ENCODE peak calls at places on chromosome 18, in four cellular contexts. One of them, this sample, is unnamed.

GRCh38 chr18:45962461-45962860 is 4.7 kb downstream of the EPG5 start:
- DNase-seq in T-cell: peak
- DNase-seq in sciatic nerve: no peak
- DNase-seq in colonic mucosa: no peak
- DNase-seq in this sample: no peak

GRCh38 chr18:9100796-9101195 is 1.7 kb upstream of the NDUFV2 start:
- DNase-seq in colonic mucosa: no peak
- DNase-seq in T-cell: no peak
- DNase-seq in sciatic nerve: no peak
- DNase-seq in this sample: no peak

GRCh38 chr18:75818336-75818735 is 390.8 kb upstream of the SMIM21 start:
- DNase-seq in colonic mucosa: no peak
- DNase-seq in T-cell: no peak
- DNase-seq in sciatic nerve: no peak
- DNase-seq in this sample: no peak

GRCh38 chr18:39007523-39007922 is 1441.9 kb upstream of the CELF4 start:
- DNase-seq in T-cell: no peak
- DNase-seq in colonic mucosa: no peak
- DNase-seq in sciatic nerve: no peak
- DNase-seq in this sample: no peak

GRCh38 chr18:79527656-79528055 is 131.9 kb downstream of the NFATC1 start:
- DNase-seq in T-cell: no peak
- DNase-seq in colonic mucosa: no peak
- DNase-seq in sciatic nerve: peak
- DNase-seq in this sample: no peak

GRCh38 chr18:32777049-32777448 is 4.2 kb upstream of the KLHL14 start:
- DNase-seq in sciatic nerve: no peak
- DNase-seq in T-cell: no peak
- DNase-seq in colonic mucosa: no peak
- DNase-seq in this sample: no peak

GRCh38 chr18:48838921-48839818 is 111.6 kb downstream of the SMAD7 start:
- DNase-seq in sciatic nerve: no peak
- DNase-seq in T-cell: no peak
- DNase-seq in colonic mucosa: no peak
- DNase-seq in this sample: no peak

GRCh38 chr18:335741-336140 is 67.9 kb upstream of the THOC1 start:
- DNase-seq in T-cell: no peak
- DNase-seq in colonic mucosa: no peak
- DNase-seq in sciatic nerve: no peak
- DNase-seq in this sample: no peak

GRCh38 chr18:48941672-48942071 is 9.1 kb downstream of the SMAD7 start:
- DNase-seq in sciatic nerve: no peak
- DNase-seq in colonic mucosa: no peak
- DNase-seq in T-cell: no peak
- DNase-seq in this sample: no peak

GRCh38 chr18:44594779-44595467 is 85.8 kb upstream of the SETBP1 start:
- DNase-seq in T-cell: no peak
- DNase-seq in sciatic nerve: no peak
- DNase-seq in colonic mucosa: no peak
- DNase-seq in this sample: no peak

GRCh38 chr18:28178720-28179119 is 1.8 kb upstream of the CDH2 start:
- DNase-seq in T-cell: no peak
- DNase-seq in colonic mucosa: no peak
- DNase-seq in sciatic nerve: no peak
- DNase-seq in this sample: no peak

GRCh38 chr18:63741769-63742168 is 33.4 kb upstream of the SERPINB7 start:
- DNase-seq in sciatic nerve: no peak
- DNase-seq in T-cell: no peak
- DNase-seq in colonic mucosa: no peak
- DNase-seq in this sample: no peak

GRCh38 chr18:1657888-1658287 is 753.2 kb downstream of the ADCYAP1 start:
- DNase-seq in colonic mucosa: no peak
- DNase-seq in sciatic nerve: no peak
- DNase-seq in T-cell: no peak
- DNase-seq in this sample: no peak

GRCh38 chr18:72427721-72428120 is 116.4 kb downstream of the CBLN2 start:
- DNase-seq in T-cell: no peak
- DNase-seq in sciatic nerve: no peak
- DNase-seq in colonic mucosa: no peak
- DNase-seq in this sample: no peak

GRCh38 chr18:10027031-10027430 is 113.2 kb downstream of the VAPA start:
- DNase-seq in sciatic nerve: no peak
- DNase-seq in T-cell: no peak
- DNase-seq in colonic mucosa: no peak
- DNase-seq in this sample: no peak

GRCh38 chr18:13500891-13501887 is 225.2 kb downstream of the FAM210A start:
- DNase-seq in colonic mucosa: no peak
- DNase-seq in T-cell: no peak
- DNase-seq in sciatic nerve: no peak
- DNase-seq in this sample: peak

GRCh38 chr18:7813131-7813530 is 246.0 kb downstream of the PTPRM start:
- DNase-seq in colonic mucosa: no peak
- DNase-seq in sciatic nerve: no peak
- DNase-seq in T-cell: no peak
- DNase-seq in this sample: no peak

GRCh38 chr18:10936211-10937053 is 212.9 kb downstream of the PIEZO2 start:
- DNase-seq in colonic mucosa: no peak
- DNase-seq in sciatic nerve: no peak
- DNase-seq in T-cell: no peak
- DNase-seq in this sample: no peak

GRCh38 chr18:63285332-63285731 is 34.2 kb downstream of the BCL2 start:
- DNase-seq in sciatic nerve: no peak
- DNase-seq in colonic mucosa: no peak
- DNase-seq in T-cell: no peak
- DNase-seq in this sample: no peak